ENCODE peak calls at places on chromosomes 1 and 21, in nine cellular contexts. T is CD8-positive, alpha-beta memory T cell; G is heart left ventricle; O is aorta; E is AG09309; A is SJSA1; X is fibroblast of mammary gland; S is stomach; Z is fibroblast of pulmonary artery. Q is an unnamed sample.
A peak's percentile ranks its signal among the peaks of the same experiment; 100 is the strongest.

GRCh38 chr1:32142446-32143301 is 34.8 kb downstream of the KPNA6 start:
- DNase-seq in Z (peak; percentile 85), O (peak; percentile 55), T (no peak), G (peak; percentile 44), A (peak; percentile 13), X (peak; percentile 87), E (peak; percentile 54), S (peak; percentile 31), Q (peak; percentile 95)

GRCh38 chr1:201479331-201479730 is 10.3 kb upstream of the PHLDA3 start:
- DNase-seq in E (no peak), X (no peak), O (no peak), Z (no peak), G (no peak), T (no peak), A (no peak), S (no peak), Q (no peak)

GRCh38 chr1:220278991-220279390 is 6.7 kb upstream of the RAB3GAP2 start:
- DNase-seq in T (no peak), E (no peak), X (no peak), G (no peak), S (no peak), O (no peak), A (peak; percentile 47), Z (no peak), Q (peak; percentile 40)

GRCh38 chr21:42705346-42705745 is 51.9 kb downstream of the PDE9A start:
- DNase-seq in T (no peak), X (no peak), A (no peak), Z (no peak), E (no peak), G (no peak), O (no peak), S (no peak), Q (no peak)

GRCh38 chr1:15420853-15421465 is 11.3 kb downstream of the EFHD2 start:
- DNase-seq in A (no peak), E (no peak), S (no peak), X (no peak), G (no peak), T (no peak), Z (no peak), O (no peak), Q (no peak)

GRCh38 chr1:85406887-85407593 is 57.9 kb downstream of the DDAH1 start:
- DNase-seq in A (peak; percentile 75), Z (peak; percentile 95), O (peak; percentile 50), E (peak; percentile 77), T (no peak), X (peak; percentile 94), S (peak; percentile 39), G (peak; percentile 39), Q (peak; percentile 93)

GRCh38 chr1:183234660-183235476 is 48.8 kb downstream of the LAMC2 start:
- DNase-seq in A (peak; percentile 85), Z (peak; percentile 99), S (peak; percentile 45), E (peak; percentile 95), O (peak; percentile 78), X (peak; percentile 98), G (peak; percentile 68), T (no peak), Q (peak; percentile 97)

GRCh38 chr1:25786887-25787286 is 13.1 kb upstream of the SELENON start:
- DNase-seq in G (no peak), E (no peak), T (no peak), X (peak; percentile 28), A (no peak), Z (no peak), O (no peak), S (no peak), Q (no peak)

GRCh38 chr1:63947904-63948303 is 174.1 kb downstream of the ROR1 start:
- DNase-seq in T (no peak), O (no peak), E (no peak), S (no peak), A (no peak), Z (no peak), G (no peak), X (no peak), Q (no peak)

GRCh38 chr1:91546876-91547275 is 46.2 kb downstream of the CDC7 start:
- DNase-seq in G (no peak), E (no peak), T (no peak), S (no peak), O (no peak), Z (no peak), X (no peak), A (no peak), Q (no peak)

GRCh38 chr1:54227091-54227602 is 27.2 kb downstream of the MRPL37 start:
- DNase-seq in Z (peak; percentile 38), S (no peak), G (no peak), E (no peak), X (peak; percentile 50), O (peak; percentile 83), A (peak; percentile 66), T (no peak), Q (peak; percentile 60)

GRCh38 chr21:17495680-17496079 is 17.2 kb upstream of the CXADR start:
- DNase-seq in E (no peak), T (no peak), O (no peak), Z (peak; percentile 14), S (no peak), A (no peak), X (peak; percentile 32), G (no peak), Q (peak; percentile 12)

GRCh38 chr1:151556052-151556451 is 15.9 kb downstream of the TUFT1 start:
- DNase-seq in E (no peak), G (no peak), S (no peak), O (no peak), A (no peak), Z (no peak), X (no peak), T (no peak), Q (no peak)

GRCh38 chr1:89808429-89809117 is 12.3 kb upstream of the LRRC8D start:
- DNase-seq in Z (peak; percentile 65), E (no peak), T (no peak), S (no peak), O (no peak), X (peak; percentile 44), A (peak; percentile 73), G (no peak), Q (peak; percentile 63)

GRCh38 chr1:248924696-248925532 is 18.9 kb downstream of the PGBD2 start:
- DNase-seq in O (no peak), A (peak; percentile 60), G (peak; percentile 30), X (peak; percentile 52), T (peak; percentile 68), Z (peak; percentile 62), S (peak; percentile 55), E (no peak), Q (peak; percentile 72)

GRCh38 chr1:53729536-53730485 is 9.2 kb downstream of the GLIS1 start:
- DNase-seq in E (no peak), O (no peak), Z (no peak), X (no peak), S (no peak), T (no peak), G (no peak), A (no peak), Q (peak; percentile 23)

DNA sequence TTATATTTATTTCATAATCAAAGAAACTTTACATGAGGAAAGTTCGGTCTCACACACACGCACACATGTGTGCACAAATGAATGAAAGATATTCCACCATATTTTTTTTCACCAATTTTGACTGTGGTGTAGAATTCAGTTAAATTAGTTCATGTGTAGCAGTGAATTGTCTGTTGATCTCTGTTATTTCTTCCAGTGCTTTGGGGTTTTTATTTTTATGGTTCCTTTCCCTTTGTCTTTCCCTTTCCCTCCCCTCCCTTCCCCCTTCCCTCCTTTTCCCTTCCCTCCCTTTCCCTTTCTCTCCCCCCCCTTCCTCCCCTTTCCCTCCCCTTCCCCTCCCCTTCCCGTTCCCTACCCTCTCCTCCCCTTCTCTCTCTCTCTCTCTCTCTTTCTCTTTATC is 8.9 kb downstream of the RYR2 start:
- DNase-seq in S (no peak), T (no peak), G (no peak), Z (no peak), A (no peak), X (no peak), O (no peak), E (no peak), Q (no peak)
- H3K4me3 ChIP-seq in S (no peak overlapping the region), T (no peak overlapping the region), G (no peak overlapping the region), Z (no peak overlapping the region), A (no peak overlapping the region), X (no peak overlapping the region), O (no peak overlapping the region), E (no peak overlapping the region), Q (no peak overlapping the region)

GRCh38 chr1:6500446-6501406 is 9.3 kb upstream of the PLEKHG5 start:
- DNase-seq in E (no peak), X (no peak), S (no peak), T (no peak), O (no peak), Z (no peak), A (no peak), G (no peak), Q (no peak)
- H3K4me3 ChIP-seq in E (no peak overlapping the region), X (no peak overlapping the region), S (no peak overlapping the region), T (no peak overlapping the region), O (no peak overlapping the region), Z (no peak overlapping the region), A (no peak overlapping the region), G (no peak overlapping the region), Q (no peak overlapping the region)

DNA sequence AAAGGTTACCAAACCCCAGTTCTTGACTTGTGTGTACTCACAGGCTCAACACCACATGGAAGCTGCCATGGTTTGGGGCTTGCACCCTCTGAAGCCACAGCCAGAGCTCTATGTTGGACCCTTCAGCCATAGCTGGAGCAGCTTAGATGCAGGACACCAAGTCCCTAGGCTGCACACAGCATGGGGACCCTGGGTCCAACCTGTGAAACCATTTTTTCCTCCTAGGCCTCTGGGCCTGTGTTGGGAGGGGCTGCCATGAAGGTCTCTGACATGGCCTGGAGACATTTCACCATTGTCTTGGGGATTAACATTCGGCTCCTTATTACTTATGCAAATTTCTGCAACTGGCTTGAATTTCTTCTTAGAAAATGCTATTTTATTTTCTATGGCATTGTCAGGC is 62.1 kb upstream of the PRRX1 start:
- DNase-seq in O (no peak), A (no peak), G (no peak), T (no peak), E (no peak), X (no peak), S (no peak), Z (no peak), Q (no peak)
- H3K4me3 ChIP-seq in O (no peak overlapping the region), A (no peak overlapping the region), G (no peak overlapping the region), T (no peak overlapping the region), E (no peak overlapping the region), X (no peak overlapping the region), S (no peak overlapping the region), Z (no peak overlapping the region), Q (no peak overlapping the region)

GRCh38 chr1:235074335-235075120 is 54.1 kb downstream of the TOMM20 start:
- DNase-seq in Z (peak; percentile 68), X (peak; percentile 94), S (peak; percentile 68), T (peak; percentile 59), G (peak; percentile 46), A (peak; percentile 91), O (peak; percentile 46), E (peak; percentile 75), Q (peak; percentile 92)

GRCh38 chr1:235073968-235074334 is 54.7 kb downstream of the TOMM20 start:
- DNase-seq in S (peak; percentile 87), A (no peak), E (no peak), O (peak; percentile 36), Z (no peak), X (no peak), G (no peak), T (no peak), Q (no peak)

GRCh38 chr1:235075955-235076308 is 52.7 kb downstream of the TOMM20 start:
- DNase-seq in A (no peak), T (no peak), O (peak; percentile 35), S (no peak), E (no peak), G (no peak), X (no peak), Z (no peak), Q (no peak)

GRCh38 chr1:235076504-235077162 is 52.0 kb downstream of the TOMM20 start:
- DNase-seq in E (no peak), S (no peak), G (no peak), X (no peak), Z (no peak), T (no peak), A (no peak), O (peak; percentile 37), Q (no peak)

GRCh38 chr1:235075121-235075954 is 53.3 kb downstream of the TOMM20 start:
- DNase-seq in E (peak; percentile 71), T (peak; percentile 72), S (peak; percentile 78), X (peak; percentile 97), O (peak; percentile 88), A (peak; percentile 94), G (peak; percentile 86), Z (peak; percentile 96), Q (peak; percentile 92)
- H3K4me3 ChIP-seq in E (peak overlapping the region; percentile 28), T (peak overlapping the region; percentile 57), S (no peak overlapping the region), X (peak overlapping the region; percentile 6), O (no peak overlapping the region), A (peak overlapping the region; percentile 9), G (peak overlapping the region; percentile 33), Z (no peak overlapping the region), Q (peak overlapping the region; percentile 35)